ENCODE peak calls at places on chromosome 15, in seven cellular contexts. H, Q, Y, V, J, N and X are unnamed samples.

GRCh38 chr15:71612066-71612715 is 198.2 kb upstream of the NR2E3 start:
- DNase-seq in Q (no peak), H (no peak), Y (no peak), N (no peak), J (no peak), V (no peak), X (no peak)

GRCh38 chr15:44136991-44137477 is 58.0 kb downstream of the FRMD5 start:
- DNase-seq in J (no peak), N (no peak), Y (no peak), Q (no peak), H (no peak), V (no peak), X (no peak)

GRCh38 chr15:64464271-64465005 is 4.1 kb downstream of the ZNF609 start:
- DNase-seq in H (no peak), J (no peak), N (no peak), V (no peak), Q (no peak), Y (no peak), X (no peak)

GRCh38 chr15:75694241-75695182 is 18.1 kb downstream of the CSPG4 start:
- DNase-seq in N (peak), V (peak), Y (no peak), J (peak), H (peak), Q (peak), X (peak)

GRCh38 chr15:70763120-70763949 is at the start of gene UACA:
- DNase-seq in Y (peak), J (peak), N (peak), V (peak), Q (peak), H (peak), X (peak)

GRCh38 chr15:62656071-62656470 is 386.5 kb upstream of the TPM1 start:
- DNase-seq in J (no peak), V (no peak), H (no peak), Y (no peak), N (no peak), Q (no peak), X (no peak)

GRCh38 chr15:72136170-72137051 is 18.2 kb downstream of the SENP8 start:
- DNase-seq in V (peak), H (no peak), J (no peak), Y (no peak), Q (no peak), N (no peak), X (no peak)

GRCh38 chr15:65077981-65078352 is 1.4 kb downstream of the KBTBD13 start:
- DNase-seq in Y (peak), J (peak), V (no peak), N (peak), H (no peak), Q (peak), X (peak)

GRCh38 chr15:43433160-43433559 is 59.8 kb downstream of the TP53BP1 start:
- DNase-seq in H (no peak), J (no peak), Y (no peak), V (no peak), N (no peak), Q (no peak), X (no peak)

GRCh38 chr15:41881925-41882688 is 11.7 kb downstream of the SPTBN5 start:
- DNase-seq in J (no peak), Y (no peak), H (no peak), V (peak), Q (peak), N (peak), X (peak)

GRCh38 chr15:74006774-74007639 is 12.5 kb downstream of the PML start:
- DNase-seq in Y (no peak), N (no peak), Q (no peak), V (no peak), H (no peak), J (no peak), X (no peak)

GRCh38 chr15:68763063-68763462 is 57.6 kb downstream of the ANP32A start:
- DNase-seq in Q (no peak), Y (no peak), J (no peak), N (no peak), H (no peak), V (no peak), X (no peak)

GRCh38 chr15:65902373-65902772 is 33.1 kb downstream of the RAB11A start:
- DNase-seq in Y (no peak), Q (peak), V (peak), N (peak), H (peak), J (peak), X (peak)

GRCh38 chr15:58314593-58315216 is 117.1 kb upstream of the LIPC start:
- DNase-seq in Q (no peak), J (no peak), N (no peak), Y (no peak), H (no peak), V (no peak), X (no peak)

GRCh38 chr15:42371125-42371524 is 11.8 kb downstream of the CAPN3 start:
- DNase-seq in Q (no peak), Y (no peak), V (no peak), H (no peak), J (no peak), N (no peak), X (no peak)

GRCh38 chr15:25894371-25894902 is 31.3 kb upstream of the ATP10A start:
- DNase-seq in N (no peak), H (no peak), Y (no peak), V (no peak), Q (no peak), J (no peak), X (no peak)

GRCh38 chr15:84826369-84826823 is 9.2 kb downstream of the ALPK3 start:
- DNase-seq in V (no peak), H (no peak), Q (no peak), J (no peak), Y (no peak), N (peak), X (peak)

GRCh38 chr15:42427429-42428223 is 63.3 kb downstream of the ZNF106 start:
- DNase-seq in Y (no peak), V (no peak), Q (no peak), N (no peak), J (no peak), H (no peak), X (no peak)

GRCh38 chr15:63987979-63988378 is 58.3 kb downstream of the DAPK2 start:
- DNase-seq in H (no peak), Q (no peak), J (peak), Y (no peak), V (no peak), N (peak), X (peak)

GRCh38 chr15:44695274-44695673 is 15.8 kb downstream of the PATL2 start:
- DNase-seq in Q (no peak), J (no peak), N (no peak), Y (no peak), H (no peak), V (no peak), X (no peak)

GRCh38 chr15:22895465-22896190 is 57.2 kb downstream of the NIPA2 start:
- DNase-seq in Y (peak), Q (peak), N (peak), H (no peak), V (no peak), J (no peak), X (peak)

GRCh38 chr15:51864408-51865056 is 35.1 kb downstream of the TMOD3 start:
- DNase-seq in Y (peak), N (no peak), V (no peak), Q (no peak), H (no peak), J (no peak), X (no peak)

GRCh38 chr15:76062282-76062681 is 2.5 kb downstream of the TMEM266 start:
- DNase-seq in H (no peak), J (no peak), Q (no peak), V (no peak), Y (no peak), N (no peak), X (no peak)

GRCh38 chr15:70854669-70854976 is 666 bp upstream of the LARP6 start:
- DNase-seq in Q (no peak), Y (no peak), V (no peak), J (no peak), H (peak), N (no peak), X (no peak)

GRCh38 chr15:34682673-34683072 is 72.1 kb downstream of the GJD2 start:
- DNase-seq in Y (no peak), J (no peak), H (no peak), N (no peak), Q (no peak), V (no peak), X (no peak)

GRCh38 chr15:70770863-70771262 is 7.5 kb upstream of the UACA start:
- DNase-seq in J (no peak), V (no peak), N (no peak), Y (no peak), Q (no peak), H (no peak), X (no peak)

GRCh38 chr15:66101715-66102395 is 151.7 kb downstream of the MEGF11 start:
- DNase-seq in N (no peak), H (no peak), V (no peak), Y (no peak), J (no peak), Q (no peak), X (no peak)

GRCh38 chr15:55481842-55482241 is 26.2 kb downstream of the DNAAF4 start:
- DNase-seq in V (no peak), J (no peak), H (no peak), Y (no peak), Q (no peak), N (no peak), X (no peak)

GRCh38 chr15:25678498-25678865 is 184.6 kb downstream of the ATP10A start:
- DNase-seq in Q (no peak), Y (no peak), H (no peak), J (no peak), V (no peak), N (no peak), X (no peak)

GRCh38 chr15:100109486-100110035 is 232.2 kb downstream of the ADAMTS17 start:
- DNase-seq in H (no peak), N (no peak), J (no peak), V (no peak), Q (no peak), Y (no peak), X (no peak)

GRCh38 chr15:62619105-62619504 is 423.4 kb upstream of the TPM1 start:
- DNase-seq in Y (no peak), Q (no peak), J (no peak), N (no peak), V (no peak), H (no peak), X (no peak)

GRCh38 chr15:88511161-88511560 is 35.3 kb downstream of the DET1 start:
- DNase-seq in V (no peak), J (no peak), Y (no peak), H (no peak), N (no peak), Q (no peak), X (no peak)

GRCh38 chr15:75508741-75509532 is 57.4 kb upstream of the SIN3A start:
- DNase-seq in Y (peak), H (no peak), V (no peak), N (no peak), J (no peak), Q (no peak), X (no peak)

GRCh38 chr15:92970656-92971055 is 70.5 kb downstream of the CHD2 start:
- DNase-seq in Y (no peak), N (no peak), J (no peak), V (no peak), Q (no peak), H (no peak), X (no peak)

GRCh38 chr15:92392462-92392861 is 1.2 kb upstream of the ST8SIA2 start:
- DNase-seq in Q (no peak), J (no peak), N (no peak), V (no peak), Y (no peak), H (no peak), X (no peak)

GRCh38 chr15:55522741-55523450 is 14.9 kb upstream of the DNAAF4 start:
- DNase-seq in V (no peak), N (no peak), H (no peak), Y (no peak), J (no peak), Q (no peak), X (no peak)

GRCh38 chr15:101242999-101243336 is 8.9 kb downstream of the CHSY1 start:
- DNase-seq in J (no peak), H (no peak), V (no peak), Y (no peak), N (no peak), Q (no peak), X (no peak)

GRCh38 chr15:66411190-66411589 is 24.5 kb downstream of the MAP2K1 start:
- DNase-seq in N (no peak), J (no peak), Q (no peak), V (no peak), Y (no peak), H (peak), X (no peak)

GRCh38 chr15:75167588-75168076 is 34.0 kb upstream of the C15orf39 start:
- DNase-seq in J (peak), N (no peak), Y (peak), Q (no peak), V (no peak), H (no peak), X (no peak)